ENCODE peak calls at places on chromosomes 6 and 20, in five cellular contexts. Q is K562, W is H1, X is HepG2, L is GM12878. Z is an unnamed sample.

GRCh38 chr6:105352037-105352617 is 50.8 kb downstream of the PREP start:
- DNase-seq in Q (no peak), W (no peak), X (no peak), L (no peak), Z (no peak)

GRCh38 chr6:118649918-118650499 is 1.4 kb downstream of the CEP85L start:
- DNase-seq in Q (no peak), W (no peak), X (no peak), L (no peak), Z (no peak)

GRCh38 chr6:56091159-56091869 is 156.1 kb downstream of the COL21A1 start:
- DNase-seq in Q (no peak), W (no peak), X (peak; percentile 91), L (no peak), Z (peak; percentile 64)

GRCh38 chr6:34044945-34045595 is 100.8 kb downstream of the GRM4 start:
- DNase-seq in Q (no peak), W (no peak), X (no peak), L (peak; percentile 7), Z (no peak)

GRCh38 chr6:19849736-19850135 is 12.6 kb downstream of the ID4 start:
- DNase-seq in Q (no peak), W (no peak), X (no peak), L (no peak), Z (no peak)

GRCh38 chr20:48760403-48760889 is 67.4 kb downstream of the PREX1 start:
- DNase-seq in Q (no peak), W (no peak), X (no peak), L (no peak), Z (no peak)

GRCh38 chr6:39812496-39812852 is 20.3 kb downstream of the DAAM2 start:
- DNase-seq in Q (no peak), W (no peak), X (no peak), L (no peak), Z (no peak)

GRCh38 chr6:90338409-90338808 is 41.8 kb upstream of the BACH2 start:
- DNase-seq in Q (no peak), W (no peak), X (no peak), L (no peak), Z (no peak)

GRCh38 chr6:30071081-30071818 is 4.3 kb downstream of the PPP1R11 start:
- DNase-seq in Q (no peak), W (no peak), X (no peak), L (no peak), Z (no peak)

GRCh38 chr6:164303092-164304007 is 888.8 kb downstream of the QKI start:
- DNase-seq in Q (no peak), W (no peak), X (no peak), L (no peak), Z (no peak)

GRCh38 chr6:1607557-1608221 is 2.0 kb upstream of the FOXC1 start:
- DNase-seq in Q (no peak), W (peak; percentile 75), X (peak; percentile 52), L (no peak), Z (no peak)

GRCh38 chr6:54097753-54098152 is 13.5 kb upstream of the MLIP start:
- DNase-seq in Q (no peak), W (no peak), X (peak; percentile 85), L (no peak), Z (no peak)

GRCh38 chr20:44145131-44145770 is 41.7 kb downstream of the JPH2 start:
- DNase-seq in Q (no peak), W (no peak), X (no peak), L (no peak), Z (no peak)

GRCh38 chr6:157605484-157605883 is 217.6 kb upstream of the SNX9 start:
- DNase-seq in Q (no peak), W (no peak), X (no peak), L (no peak), Z (no peak)
- TF ChIP-seq HDAC2 in Q (no peak), W (no peak), X (no peak), L (no peak), Z (no peak)

DNA sequence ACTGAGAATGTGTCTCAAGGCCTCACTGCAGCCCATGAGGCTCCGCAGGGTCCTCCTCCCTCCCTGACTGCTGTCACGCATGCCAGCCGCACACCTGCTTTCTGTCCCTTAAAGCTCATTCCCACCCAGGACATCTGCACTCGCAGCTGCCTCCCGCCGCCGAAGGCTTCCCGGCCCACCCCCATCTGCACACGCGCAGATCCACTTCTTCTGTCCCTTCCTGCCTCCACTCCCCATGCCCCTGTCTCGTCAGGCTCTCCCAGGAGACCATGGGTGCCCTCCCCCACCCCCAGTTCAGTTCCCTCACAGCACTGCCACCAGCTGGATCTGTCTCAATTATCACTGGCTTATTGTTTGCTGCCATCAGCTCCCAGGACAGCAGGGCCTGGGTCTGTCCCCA is 63.0 kb downstream of the RIPOR3 start:
- DNase-seq in Q (no peak), W (no peak), X (peak; percentile 33), L (no peak), Z (no peak)
- TF ChIP-seq HDAC2 in Q (no peak), W (no peak), X (no peak), L (no peak), Z (no peak)

GRCh38 chr6:76275746-76276145 is 203.3 kb upstream of the IMPG1 start:
- DNase-seq in Q (no peak), W (no peak), X (no peak), L (no peak), Z (peak; percentile 0)
- TF ChIP-seq HDAC2 in Q (no peak), W (no peak), X (no peak), L (no peak), Z (no peak)

GRCh38 chr20:3744037-3744436 is 11.6 kb downstream of the HSPA12B start:
- DNase-seq in Q (no peak), W (no peak), X (no peak), L (no peak), Z (no peak)

GRCh38 chr20:3743251-3743650 is 10.8 kb downstream of the HSPA12B start:
- DNase-seq in Q (no peak), W (no peak), X (no peak), L (no peak), Z (no peak)

GRCh38 chr20:3745686-3746173 is 13.2 kb downstream of the HSPA12B start:
- DNase-seq in Q (no peak), W (no peak), X (no peak), L (no peak), Z (no peak)

GRCh38 chr20:3747471-3747870 is 15.0 kb downstream of the HSPA12B start:
- DNase-seq in Q (no peak), W (no peak), X (no peak), L (no peak), Z (no peak)

DNA sequence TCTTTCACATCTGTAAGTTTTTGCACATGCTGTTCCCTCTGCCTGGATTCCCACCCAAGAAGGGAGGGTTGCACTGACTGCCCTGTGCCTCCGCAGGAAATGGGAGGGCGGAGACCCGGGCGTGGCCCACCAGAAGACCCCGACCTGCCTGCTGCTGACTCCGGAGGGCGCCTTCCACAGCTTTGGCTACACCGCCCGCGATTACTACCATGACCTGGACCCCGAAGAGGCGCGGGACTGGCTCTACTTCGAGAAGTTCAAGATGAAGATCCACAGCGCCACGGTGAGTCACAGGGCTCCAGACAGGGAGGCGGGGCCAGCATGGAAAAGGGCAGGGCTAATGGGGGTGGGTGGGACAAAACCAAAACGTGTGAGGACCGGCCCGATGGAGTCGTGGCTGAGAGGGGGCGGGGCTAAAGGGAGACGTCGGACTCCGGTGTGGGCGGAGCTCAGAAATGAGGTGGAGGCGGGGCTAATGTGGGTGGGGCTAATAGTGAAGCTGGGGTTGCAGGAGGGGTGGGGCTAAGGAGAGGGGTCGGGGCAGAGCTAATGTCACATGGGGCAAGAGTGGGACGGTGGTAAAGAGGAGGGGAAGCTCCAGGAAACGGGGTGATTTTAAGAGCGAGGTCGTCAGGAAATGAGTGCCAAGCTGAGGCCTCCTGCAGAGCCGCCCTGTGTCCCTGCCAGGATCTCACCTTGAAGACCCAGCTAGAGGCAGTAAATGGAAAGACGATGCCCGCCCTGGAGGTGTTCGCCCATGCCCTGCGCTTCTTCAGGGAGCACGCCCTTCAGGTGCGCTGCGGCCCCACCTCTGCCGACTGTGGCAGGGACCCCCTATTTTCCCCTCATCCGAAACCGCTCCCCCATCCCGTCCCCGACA is 12.6 kb downstream of the HSPA12B start:
- DNase-seq in Q (peak; percentile 95), W (peak; percentile 95), X (peak; percentile 74), L (no peak), Z (peak; percentile 95)
- TF ChIP-seq HDAC2 in Q (no peak), W (no peak), X (no peak), L (no peak), Z (no peak)

GRCh38 chr6:11938285-11938890 is 73.7 kb upstream of the HIVEP1 start:
- DNase-seq in Q (peak; percentile 99), W (no peak), X (no peak), L (no peak), Z (no peak)
- TF ChIP-seq HDAC2 in Q (peak; percentile 96), W (no peak), X (no peak), L (no peak), Z (no peak)

DNA sequence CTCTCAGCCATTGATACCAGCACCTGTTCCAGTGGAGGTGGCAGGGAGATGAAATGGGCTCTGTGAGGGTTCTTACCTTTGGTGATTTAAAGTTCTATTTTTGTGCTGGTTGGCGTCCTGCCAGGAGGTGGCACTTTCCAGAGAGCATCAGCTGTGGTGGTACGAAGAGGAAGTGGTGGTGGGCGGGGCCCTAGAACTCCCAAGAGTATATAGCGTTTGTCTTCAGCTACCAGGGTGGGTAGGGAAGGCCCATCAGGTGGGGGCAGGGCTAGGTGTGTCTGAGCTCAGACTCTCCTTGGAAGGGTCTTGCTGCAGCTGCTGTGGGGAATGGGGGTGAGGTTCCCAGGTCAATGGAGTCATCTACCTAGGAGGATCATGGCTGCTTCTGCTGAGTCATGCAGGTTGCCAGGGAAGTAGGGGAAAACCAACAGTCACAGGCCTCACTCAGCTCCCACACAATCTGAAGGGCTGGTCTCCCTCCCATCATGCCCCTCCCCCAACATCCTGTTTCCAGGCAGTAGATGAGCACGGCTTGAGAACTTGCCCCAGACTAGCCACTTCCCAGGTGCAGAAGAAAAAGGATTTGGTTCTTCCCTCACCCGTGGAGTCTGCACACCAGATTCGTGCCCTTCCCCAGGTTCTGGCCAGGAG is 46.6 kb downstream of the MOXD1 start:
- DNase-seq in Q (peak; percentile 13), W (no peak), X (no peak), L (peak; percentile 63), Z (peak; percentile 29)
- TF ChIP-seq HDAC2 in Q (no peak), W (no peak), X (no peak), L (no peak), Z (no peak)

GRCh38 chr20:45306431-45306982 is at the start of gene RBPJL:
- DNase-seq in Q (peak; percentile 61), W (no peak), X (no peak), L (no peak), Z (no peak)

GRCh38 chr20:45309075-45309474 is 976 bp upstream of the MATN4 start:
- DNase-seq in Q (no peak), W (no peak), X (no peak), L (no peak), Z (no peak)

GRCh38 chr20:45305262-45305661 is 1.4 kb upstream of the RBPJL start:
- DNase-seq in Q (no peak), W (no peak), X (no peak), L (no peak), Z (no peak)

GRCh38 chr20:45307076-45307645 is 521 bp downstream of the RBPJL start:
- DNase-seq in Q (no peak), W (no peak), X (no peak), L (no peak), Z (no peak)

GRCh38 chr20:45308078-45308778 is at the start of gene MATN4:
- DNase-seq in Q (no peak), W (no peak), X (no peak), L (no peak), Z (no peak)
- TF ChIP-seq HDAC2 in Q (no peak), W (no peak), X (no peak), L (no peak), Z (no peak)

Z was measured in A549.